ENCODE peak calls at places on chromosomes 5 and 9, in eight cellular contexts. K is WTC11; I is M059J; A is naive thymus-derived CD4-positive, alpha-beta T cell; L is HFFc6; X is head of caudate nucleus; J is cardiac fibroblast; G is iris pigment epithelial cell. C is an unnamed sample.

GRCh38 chr9:125513634-125514413 is 193.2 kb downstream of the MAPKAP1 start:
- DNase-seq in K (no peak), I (peak), A (no peak), L (peak), X (peak), J (peak), G (peak), C (peak)

GRCh38 chr5:149011084-149011483 is 51.8 kb downstream of the SH3TC2 start:
- DNase-seq in K (no peak), I (peak), A (no peak), L (peak), X (peak), J (no peak), G (no peak), C (no peak)

GRCh38 chr5:91443028-91443427 is 59.9 kb upstream of the ARRDC3 start:
- DNase-seq in K (no peak), I (peak), A (no peak), L (peak), X (no peak), J (peak), G (peak), C (no peak)

GRCh38 chr5:156361451-156362109 is 34.6 kb downstream of the SGCD start:
- DNase-seq in K (no peak), I (no peak), A (no peak), L (peak), X (no peak), J (no peak), G (no peak), C (no peak)

GRCh38 chr9:121529237-121529987 is 29.8 kb upstream of the GGTA1 start:
- DNase-seq in K (no peak), I (peak), A (no peak), L (peak), X (peak), J (peak), G (peak), C (no peak)

GRCh38 chr5:137179203-137179602 is 319.9 kb downstream of the SPOCK1 start:
- DNase-seq in K (no peak), I (no peak), A (no peak), L (no peak), X (no peak), J (no peak), G (no peak), C (no peak)

GRCh38 chr9:34589656-34590375 is at the start of gene CNTFR:
- DNase-seq in K (peak), I (no peak), A (peak), L (no peak), X (peak), J (no peak), G (no peak), C (peak)

GRCh38 chr5:82540301-82540700 is 262.1 kb upstream of the RPS23 start:
- DNase-seq in K (no peak), I (no peak), A (no peak), L (no peak), X (no peak), J (no peak), G (peak), C (no peak)

GRCh38 chr9:34326690-34327089 is 2.4 kb downstream of the KIF24 start:
- DNase-seq in K (no peak), I (no peak), A (no peak), L (no peak), X (no peak), J (no peak), G (no peak), C (no peak)

GRCh38 chr5:170632985-170633234 is 129.1 kb downstream of the KCNIP1 start:
- DNase-seq in K (peak), I (no peak), A (peak), L (no peak), X (peak), J (no peak), G (no peak), C (peak)

GRCh38 chr5:5419291-5420210 is 2.9 kb upstream of the ICE1 start:
- DNase-seq in K (peak), I (peak), A (no peak), L (peak), X (no peak), J (peak), G (peak), C (peak)

GRCh38 chr5:59357421-59357977 is 536.0 kb downstream of the PDE4D start:
- DNase-seq in K (no peak), I (peak), A (no peak), L (no peak), X (no peak), J (peak), G (peak), C (no peak)

GRCh38 chr9:99826579-99826978 is 4.9 kb downstream of the NR4A3 start:
- DNase-seq in K (no peak), I (no peak), A (no peak), L (no peak), X (no peak), J (no peak), G (no peak), C (no peak)